ENCODE peak calls at places on chromosomes 4 and X, in four cellular contexts. X, Y, J and Q are unnamed samples.

GRCh38 chr4:110483516-110483915 is 7.6 kb downstream of the ENPEP start:
- DNase-seq in X (no peak), J (no peak), Y (no peak), Q (no peak)

GRCh38 chr4:26217961-26218676 is 102.7 kb upstream of the RBPJ start:
- DNase-seq in J (peak), Y (no peak), X (no peak), Q (no peak)

GRCh38 chrX:39487166-39488006 is 610.4 kb downstream of the BCOR start:
- DNase-seq in J (no peak), Y (no peak), X (no peak), Q (no peak)

GRCh38 chrX:133792198-133792953 is 193.0 kb downstream of the GPC3 start:
- DNase-seq in J (peak), X (peak), Y (peak), Q (peak)

GRCh38 chr4:31107362-31107761 is 387.2 kb downstream of the PCDH7 start:
- DNase-seq in J (no peak), Y (no peak), X (no peak), Q (no peak)

GRCh38 chr4:185811509-185812364 is at the start of gene SORBS2:
- DNase-seq in Y (no peak), X (no peak), J (no peak), Q (no peak)

GRCh38 chrX:132958086-132958703 is at the start of gene HS6ST2:
- DNase-seq in X (no peak), J (no peak), Y (no peak), Q (no peak)

GRCh38 chr4:123974419-123975105 is 578.0 kb downstream of the SPRY1 start:
- DNase-seq in J (no peak), Y (no peak), X (no peak), Q (no peak)

GRCh38 chr4:65242156-65242846 is 428.0 kb downstream of the EPHA5 start:
- DNase-seq in X (no peak), J (no peak), Y (no peak), Q (no peak)

GRCh38 chr4:127138586-127138985 is 494.2 kb upstream of the INTU start:
- DNase-seq in X (no peak), Y (no peak), J (no peak), Q (no peak)

GRCh38 chr4:120517966-120518365 is 404.6 kb downstream of the PRDM5 start:
- DNase-seq in Y (peak), J (no peak), X (no peak), Q (peak)

GRCh38 chrX:23662853-23663252 is 4.4 kb upstream of the PRDX4 start:
- DNase-seq in Y (no peak), J (no peak), X (no peak), Q (no peak)

GRCh38 chrX:150459168-150459567 is 96.1 kb downstream of the MAMLD1 start:
- DNase-seq in X (no peak), Y (no peak), J (no peak), Q (no peak)

GRCh38 chr4:32929738-32930688 is 2209.8 kb downstream of the PCDH7 start:
- DNase-seq in X (no peak), Y (no peak), J (no peak), Q (no peak)

GRCh38 chr4:141134051-141134450 is 782 bp upstream of the RNF150 start:
- DNase-seq in J (no peak), Y (no peak), X (no peak), Q (no peak)

GRCh38 chrX:13283968-13284914 is 35.6 kb downstream of the ATXN3L start:
- DNase-seq in Y (no peak), X (no peak), J (no peak), Q (no peak)

GRCh38 chr4:4810778-4811177 is 48.7 kb upstream of the MSX1 start:
- DNase-seq in X (no peak), J (no peak), Y (no peak), Q (no peak)

GRCh38 chrX:148381603-148382002 is 118.8 kb upstream of the AFF2 start:
- DNase-seq in J (no peak), X (no peak), Y (no peak), Q (no peak)

GRCh38 chrX:102995316-102995715 is 58.2 kb downstream of the RAB40AL start:
- DNase-seq in X (no peak), Y (no peak), J (no peak), Q (no peak)

GRCh38 chrX:128517691-128518090 is 465.5 kb upstream of the ACTRT1 start:
- DNase-seq in X (no peak), J (no peak), Y (no peak), Q (no peak)

GRCh38 chrX:39974228-39974627 is 123.5 kb downstream of the BCOR start:
- DNase-seq in J (no peak), X (no peak), Y (no peak), Q (no peak)

GRCh38 chr4:6840062-6840976 is 57.8 kb downstream of the KIAA0232 start:
- DNase-seq in Y (no peak), J (no peak), X (no peak), Q (peak)

GRCh38 chr4:123104275-123104674 is 181.9 kb upstream of the NUDT6 start:
- DNase-seq in X (no peak), Y (no peak), J (no peak), Q (no peak)

GRCh38 chrX:7133036-7133412 is 14.5 kb upstream of the STS start:
- DNase-seq in J (no peak), Y (no peak), X (no peak), Q (no peak)

GRCh38 chr4:1072830-1073446 is 40.4 kb downstream of the RNF212 start:
- DNase-seq in J (no peak), X (peak), Y (peak), Q (no peak)

GRCh38 chr4:8435656-8436121 is 4.8 kb downstream of the ACOX3 start:
- DNase-seq in Y (no peak), J (no peak), X (no peak), Q (no peak)

GRCh38 chr4:184329235-184330007 is 111.7 kb upstream of the ENPP6 start:
- DNase-seq in X (no peak), J (no peak), Y (no peak), Q (no peak)

GRCh38 chrX:46676399-46677351 is 82.2 kb downstream of the SLC9A7 start:
- DNase-seq in J (no peak), X (no peak), Y (no peak), Q (no peak)

GRCh38 chr4:6660430-6660829 is 19.9 kb downstream of the MRFAP1 start:
- DNase-seq in Y (no peak), X (no peak), J (no peak), Q (no peak)

GRCh38 chr4:91035276-91035675 is 908.1 kb downstream of the CCSER1 start:
- DNase-seq in J (no peak), X (no peak), Y (no peak), Q (no peak)

GRCh38 chr4:54318904-54319303 is 89.8 kb downstream of the PDGFRA start:
- DNase-seq in X (no peak), J (no peak), Y (peak), Q (no peak)

GRCh38 chr4:138859249-138859648 is 156.3 kb upstream of the NOCT start:
- DNase-seq in Y (no peak), X (no peak), J (no peak), Q (no peak)

GRCh38 chrX:8870411-8870810 is 69.2 kb upstream of the FAM9A start:
- DNase-seq in J (no peak), Y (no peak), X (no peak), Q (no peak)

DNA sequence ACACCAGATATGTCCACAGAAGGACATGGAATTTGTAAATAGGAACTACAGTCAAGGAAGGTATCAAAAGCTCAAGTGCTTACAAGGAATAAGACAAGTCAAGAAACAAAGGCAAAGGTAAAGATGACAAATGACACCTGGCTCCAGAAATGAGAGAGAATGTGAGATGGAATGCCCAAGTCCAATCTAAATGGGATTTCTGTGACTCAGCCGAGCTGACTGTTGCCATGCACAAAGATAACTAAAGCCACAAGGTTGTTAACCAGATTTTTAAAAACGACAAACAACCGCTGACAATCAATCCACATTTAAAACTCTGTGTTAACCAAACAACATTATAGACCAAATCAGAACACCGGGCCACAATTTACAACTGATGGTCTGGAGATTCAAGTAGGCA is 1.1 kb downstream of the NFXL1 start:
- DNase-seq in Y (no peak), J (no peak), X (no peak), Q (no peak)
- H3K27ac ChIP-seq in Y (peak), J (peak), X (peak), Q (no peak)

GRCh38 chrX:71542825-71543224 is 9.9 kb downstream of the OGT start:
- DNase-seq in J (no peak), Y (no peak), X (no peak), Q (no peak)

GRCh38 chrX:71543316-71543715 is 10.4 kb downstream of the OGT start:
- DNase-seq in J (no peak), Y (peak), X (no peak), Q (no peak)

GRCh38 chrX:71542411-71542810 is 9.5 kb downstream of the OGT start:
- DNase-seq in X (no peak), Y (no peak), J (no peak), Q (no peak)

GRCh38 chrX:71541546-71542022 is 8.7 kb downstream of the OGT start:
- DNase-seq in J (no peak), X (no peak), Y (no peak), Q (no peak)

GRCh38 chrX:71540801-71541545 is 8.1 kb downstream of the OGT start:
- DNase-seq in Y (no peak), X (no peak), J (no peak), Q (no peak)
- H3K27ac ChIP-seq in Y (peak), X (no peak), J (no peak), Q (peak)

GRCh38 chr4:82797591-82798081 is 960 bp downstream of the SCD5 start:
- DNase-seq in J (no peak), Y (peak), X (peak), Q (no peak)
- H3K27ac ChIP-seq in J (peak), Y (peak), X (no peak), Q (no peak)

GRCh38 chr4:168972601-168973000 is 37.5 kb downstream of the CBR4 start:
- DNase-seq in J (no peak), X (no peak), Y (no peak), Q (no peak)
- H3K27ac ChIP-seq in J (no peak), X (no peak), Y (no peak), Q (no peak)

GRCh38 chr4:15003441-15003890 is 1.2 kb downstream of the CPEB2 start:
- DNase-seq in Y (no peak), J (no peak), X (peak), Q (peak)
- H3K27ac ChIP-seq in Y (peak), J (peak), X (peak), Q (peak)

DNA sequence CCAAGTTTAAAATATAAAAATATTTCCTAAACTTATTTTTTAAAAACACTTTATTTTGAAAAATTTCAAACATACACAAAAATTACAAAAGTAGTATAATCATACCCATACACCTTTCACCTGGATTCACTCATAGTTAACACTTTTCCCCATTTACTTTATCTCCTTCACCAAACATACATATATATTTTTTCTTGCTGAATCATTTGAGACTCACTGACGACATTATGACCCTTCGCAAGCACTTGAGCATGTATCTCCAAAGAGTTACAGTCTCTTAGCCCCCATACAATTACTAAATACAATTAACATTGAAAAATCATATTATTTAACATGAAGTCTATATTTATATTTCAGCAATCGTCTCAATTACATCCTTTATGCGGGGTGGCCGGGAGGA is 19.8 kb downstream of the RXFP1 start:
- DNase-seq in X (no peak), Y (no peak), J (no peak), Q (no peak)
- H3K27ac ChIP-seq in X (no peak), Y (no peak), J (no peak), Q (no peak)

DNA sequence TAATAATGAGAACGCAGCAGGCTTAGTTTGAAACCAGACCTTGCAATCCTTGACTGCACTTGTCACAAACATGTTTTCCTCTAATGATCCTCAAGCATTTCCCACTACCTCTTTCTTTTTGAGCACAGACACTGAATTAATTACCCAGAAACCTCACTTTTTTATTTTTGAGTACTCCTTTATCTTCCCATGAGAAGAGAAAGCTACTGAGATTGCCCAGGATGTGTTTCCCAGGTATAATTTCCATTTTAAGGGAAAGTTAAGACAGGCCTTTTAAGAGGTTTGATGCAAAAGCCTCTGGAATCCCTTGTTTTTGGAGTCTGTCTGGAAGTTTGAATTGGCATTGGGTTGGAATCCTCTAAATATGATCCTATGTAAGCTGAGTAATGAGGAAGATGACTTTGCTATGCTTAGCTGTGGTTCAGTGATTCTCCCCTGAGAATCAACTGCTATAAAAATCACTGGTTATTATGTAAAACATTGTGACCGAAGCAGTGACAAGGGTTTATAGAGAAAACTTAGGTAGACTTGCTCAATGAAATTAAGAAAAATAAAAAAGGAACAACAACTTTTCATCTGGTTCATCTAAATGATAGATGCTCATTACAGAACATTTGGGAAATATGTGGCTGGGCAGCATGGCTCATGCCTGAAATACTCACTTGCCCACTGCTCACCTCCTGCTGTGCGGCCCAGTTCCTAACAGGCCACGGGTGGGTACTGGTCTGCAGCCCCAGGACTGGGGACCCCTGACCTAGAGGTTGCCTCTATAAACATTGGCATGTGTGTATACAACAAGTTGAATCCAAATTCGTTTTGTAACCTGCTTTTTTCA is 10.8 kb upstream of the RHOH start:
- DNase-seq in J (no peak), X (no peak), Y (no peak), Q (no peak)
- H3K27ac ChIP-seq in J (no peak), X (no peak), Y (peak), Q (no peak)

GRCh38 chr4:113636438-113636818 is 125.1 kb downstream of the CAMK2D start:
- DNase-seq in Y (no peak), J (no peak), X (peak), Q (no peak)
- H3K27ac ChIP-seq in Y (peak), J (no peak), X (no peak), Q (peak)

DNA sequence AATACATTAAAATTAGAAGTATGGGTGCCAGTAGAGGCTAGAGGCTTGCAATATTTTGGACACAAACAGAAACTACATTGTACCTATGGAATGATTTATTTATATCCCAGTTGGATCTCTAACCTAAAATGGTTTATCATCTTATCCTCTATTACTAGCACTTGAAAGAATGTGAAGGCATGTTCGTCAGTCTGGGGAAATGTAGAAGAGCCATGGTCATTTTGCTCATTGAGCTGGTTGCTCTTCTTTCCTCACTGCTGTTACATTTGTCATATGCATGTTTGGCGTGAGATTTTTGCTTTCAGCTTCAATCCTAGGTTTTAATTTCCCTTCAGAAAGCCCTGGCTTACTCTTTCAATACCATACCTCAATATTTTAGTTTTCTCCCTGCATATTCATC is 82.4 kb upstream of the MYOZ2 start:
- DNase-seq in Y (no peak), J (no peak), X (no peak), Q (no peak)
- H3K27ac ChIP-seq in Y (no peak), J (no peak), X (no peak), Q (peak)